ENCODE peak calls at places on chromosome 19, in ten cellular contexts. A, I, G, D, J, U, R, N, K and Z are unnamed samples.

GRCh38 chr19:33387351-33388230 is 14.1 kb downstream of the CEBPG start:
- DNase-seq in A (no peak), I (no peak), G (no peak), D (no peak), J (no peak), U (no peak), R (no peak), N (no peak), K (no peak), Z (no peak)

GRCh38 chr19:47275866-47276461 is 1.3 kb downstream of the INAFM1 start:
- DNase-seq in A (no peak), I (peak; percentile 9), G (no peak), D (no peak), J (no peak), U (peak; percentile 84), R (no peak), N (no peak), K (no peak), Z (no peak)

GRCh38 chr19:49712397-49712859 is 21.5 kb downstream of the CPT1C start:
- DNase-seq in A (peak; percentile 53), I (no peak), G (no peak), D (peak; percentile 47), J (no peak), U (peak; percentile 93), R (peak; percentile 39), N (no peak), K (no peak), Z (peak; percentile 35)

GRCh38 chr19:17347361-17347760 is 10.0 kb downstream of the GTPBP3 start:
- DNase-seq in A (no peak), I (no peak), G (no peak), D (no peak), J (no peak), U (no peak), R (no peak), N (no peak), K (no peak), Z (no peak)

GRCh38 chr19:13984875-13985741 is 21.0 kb downstream of the RFX1 start:
- DNase-seq in A (no peak), I (no peak), G (no peak), D (no peak), J (peak; percentile 81), U (no peak), R (no peak), N (no peak), K (no peak), Z (no peak)

GRCh38 chr19:53333071-53333465 is 481 bp upstream of the ZNF845 start:
- DNase-seq in A (no peak), I (no peak), G (no peak), D (no peak), J (no peak), U (peak; percentile 41), R (peak; percentile 34), N (peak; percentile 12), K (peak; percentile 30), Z (peak; percentile 25)

GRCh38 chr19:45123440-45123850 is 30.5 kb downstream of the PPP1R37 start:
- DNase-seq in A (no peak), I (peak; percentile 17), G (no peak), D (peak; percentile 84), J (no peak), U (no peak), R (peak; percentile 78), N (no peak), K (no peak), Z (no peak)

GRCh38 chr19:7524992-7525739 is 2.7 kb downstream of the MCOLN1 start:
- DNase-seq in A (no peak), I (no peak), G (no peak), D (no peak), J (no peak), U (no peak), R (no peak), N (no peak), K (no peak), Z (no peak)

GRCh38 chr19:19050731-19051130 is 13.1 kb upstream of the SLC25A42 start:
- DNase-seq in A (no peak), I (no peak), G (no peak), D (no peak), J (no peak), U (no peak), R (no peak), N (no peak), K (no peak), Z (no peak)

GRCh38 chr19:35044317-35045117 is 3.0 kb downstream of the HPN start:
- DNase-seq in A (no peak), I (peak; percentile 57), G (no peak), D (peak; percentile 66), J (peak; percentile 51), U (peak; percentile 50), R (no peak), N (peak; percentile 58), K (peak; percentile 61), Z (no peak)

GRCh38 chr19:39858541-39858940 is 12.4 kb upstream of the FBL start:
- DNase-seq in A (no peak), I (no peak), G (no peak), D (no peak), J (no peak), U (no peak), R (no peak), N (no peak), K (no peak), Z (peak; percentile 95)

GRCh38 chr19:40750285-40751064 is at the start of gene ACTMAP:
- DNase-seq in A (peak; percentile 98), I (peak; percentile 100), G (peak; percentile 98), D (peak; percentile 99), J (peak; percentile 100), U (peak; percentile 99), R (peak; percentile 100), N (peak; percentile 99), K (peak; percentile 98), Z (peak; percentile 98)

GRCh38 chr19:18847516-18848463 is 16.0 kb downstream of the UPF1 start:
- DNase-seq in A (no peak), I (no peak), G (no peak), D (no peak), J (no peak), U (peak; percentile 67), R (no peak), N (no peak), K (no peak), Z (no peak)

GRCh38 chr19:19372656-19373416 is 32.6 kb upstream of the GATAD2A start:
- DNase-seq in A (no peak), I (no peak), G (no peak), D (peak; percentile 60), J (peak; percentile 62), U (no peak), R (no peak), N (no peak), K (no peak), Z (no peak)

GRCh38 chr19:17766543-17767131 is 15.4 kb downstream of the FCHO1 start:
- DNase-seq in A (no peak), I (no peak), G (peak; percentile 48), D (peak; percentile 88), J (peak; percentile 74), U (peak; percentile 43), R (peak; percentile 70), N (no peak), K (peak; percentile 70), Z (peak; percentile 78)

GRCh38 chr19:50167314-50167721 is 4.2 kb upstream of the IZUMO2 start:
- DNase-seq in A (no peak), I (peak; percentile 2), G (no peak), D (peak; percentile 73), J (no peak), U (no peak), R (no peak), N (no peak), K (no peak), Z (no peak)

GRCh38 chr19:41774515-41774980 is 19.2 kb downstream of the CEACAM6 start:
- DNase-seq in A (no peak), I (peak; percentile 80), G (peak; percentile 86), D (peak; percentile 90), J (no peak), U (no peak), R (peak; percentile 31), N (peak; percentile 39), K (no peak), Z (no peak)

GRCh38 chr19:18649371-18650047 is 12.7 kb downstream of the KLHL26 start:
- DNase-seq in A (no peak), I (no peak), G (no peak), D (no peak), J (no peak), U (peak; percentile 76), R (no peak), N (no peak), K (no peak), Z (no peak)